ENCODE peak calls at places on chromosomes 1 and 21, in six cellular contexts. One of them, this sample, is unnamed.

GRCh38 chr1:228850141-228851100 is 115.1 kb downstream of the RHOU start:
- DNase-seq in GM23338: no peak
- DNase-seq in PC-3: no peak
- DNase-seq in upper lobe of right lung: no peak
- DNase-seq in upper lobe of left lung: no peak
- DNase-seq in ovary: no peak
- DNase-seq in this sample: no peak

GRCh38 chr1:67441183-67441582 is 11.0 kb upstream of the SERBP1 start:
- DNase-seq in GM23338: no peak
- DNase-seq in PC-3: peak
- DNase-seq in upper lobe of right lung: no peak
- DNase-seq in upper lobe of left lung: peak
- DNase-seq in ovary: peak
- DNase-seq in this sample: peak

GRCh38 chr1:30882678-30883388 is 25.7 kb downstream of the SDC3 start:
- DNase-seq in GM23338: no peak
- DNase-seq in PC-3: no peak
- DNase-seq in upper lobe of right lung: no peak
- DNase-seq in upper lobe of left lung: no peak
- DNase-seq in ovary: no peak
- DNase-seq in this sample: no peak

GRCh38 chr1:30904962-30905335 is 3.6 kb downstream of the SDC3 start:
- DNase-seq in GM23338: no peak
- DNase-seq in PC-3: no peak
- DNase-seq in upper lobe of right lung: no peak
- DNase-seq in upper lobe of left lung: no peak
- DNase-seq in ovary: no peak
- DNase-seq in this sample: no peak

GRCh38 chr1:81550753-81551152 is 250.0 kb upstream of the ADGRL2 start:
- DNase-seq in GM23338: peak
- DNase-seq in PC-3: peak
- DNase-seq in upper lobe of right lung: no peak
- DNase-seq in upper lobe of left lung: no peak
- DNase-seq in ovary: no peak
- DNase-seq in this sample: no peak

GRCh38 chr1:15328785-15329480 is 80.8 kb upstream of the EFHD2 start:
- DNase-seq in GM23338: no peak
- DNase-seq in PC-3: no peak
- DNase-seq in upper lobe of right lung: no peak
- DNase-seq in upper lobe of left lung: peak
- DNase-seq in ovary: peak
- DNase-seq in this sample: peak

GRCh38 chr1:1117469-1117831 is 1.6 kb upstream of the C1orf159 start:
- DNase-seq in GM23338: no peak
- DNase-seq in PC-3: no peak
- DNase-seq in upper lobe of right lung: peak
- DNase-seq in upper lobe of left lung: no peak
- DNase-seq in ovary: no peak
- DNase-seq in this sample: no peak

GRCh38 chr21:28936721-28937120 is 56.0 kb downstream of the LTN1 start:
- DNase-seq in GM23338: no peak
- DNase-seq in PC-3: no peak
- DNase-seq in upper lobe of right lung: no peak
- DNase-seq in upper lobe of left lung: no peak
- DNase-seq in ovary: no peak
- DNase-seq in this sample: no peak

GRCh38 chr1:21828075-21828474 is 16.0 kb downstream of the LDLRAD2 start:
- DNase-seq in GM23338: no peak
- DNase-seq in PC-3: no peak
- DNase-seq in upper lobe of right lung: no peak
- DNase-seq in upper lobe of left lung: no peak
- DNase-seq in ovary: no peak
- DNase-seq in this sample: no peak

GRCh38 chr1:57748696-57749095 is 324.8 kb upstream of the DAB1 start:
- DNase-seq in GM23338: no peak
- DNase-seq in PC-3: no peak
- DNase-seq in upper lobe of right lung: no peak
- DNase-seq in upper lobe of left lung: no peak
- DNase-seq in ovary: no peak
- DNase-seq in this sample: no peak

GRCh38 chr1:157948547-157949152 is 44.8 kb upstream of the KIRREL1 start:
- DNase-seq in GM23338: peak
- DNase-seq in PC-3: peak
- DNase-seq in upper lobe of right lung: no peak
- DNase-seq in upper lobe of left lung: no peak
- DNase-seq in ovary: no peak
- DNase-seq in this sample: no peak
- TF ChIP-seq CTCF in GM23338: peak
- TF ChIP-seq CTCF in PC-3: peak
- TF ChIP-seq CTCF in upper lobe of right lung: peak
- TF ChIP-seq CTCF in upper lobe of left lung: no peak
- TF ChIP-seq CTCF in ovary: no peak
- TF ChIP-seq CTCF in this sample: peak

DNA sequence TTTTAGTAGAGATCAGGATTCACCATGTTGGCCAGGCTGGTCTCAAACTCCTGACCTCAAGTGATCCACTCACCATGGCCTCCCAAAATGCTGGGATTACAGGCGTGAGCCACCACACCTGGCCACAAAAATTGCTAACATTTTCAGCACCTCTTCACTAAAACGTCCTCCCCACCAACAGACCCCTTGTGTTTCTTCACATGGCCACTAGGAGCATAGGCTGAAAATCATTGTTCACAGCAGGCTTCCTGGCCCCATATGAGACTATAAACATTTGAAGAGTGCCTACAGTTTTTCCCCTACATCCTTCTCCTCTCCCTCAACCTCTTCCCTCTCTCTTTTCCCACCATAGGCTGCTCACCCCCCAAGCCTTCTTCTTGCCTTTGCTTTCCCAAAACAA is 28.0 kb upstream of the SFPQ start:
- DNase-seq in GM23338: peak
- DNase-seq in PC-3: peak
- DNase-seq in upper lobe of right lung: no peak
- DNase-seq in upper lobe of left lung: no peak
- DNase-seq in ovary: no peak
- DNase-seq in this sample: peak
- TF ChIP-seq CTCF in GM23338: peak
- TF ChIP-seq CTCF in PC-3: peak
- TF ChIP-seq CTCF in upper lobe of right lung: peak
- TF ChIP-seq CTCF in upper lobe of left lung: peak
- TF ChIP-seq CTCF in ovary: no peak
- TF ChIP-seq CTCF in this sample: peak

GRCh38 chr1:6444377-6444776 is 19.8 kb downstream of the ESPN start:
- DNase-seq in GM23338: no peak
- DNase-seq in PC-3: no peak
- DNase-seq in upper lobe of right lung: no peak
- DNase-seq in upper lobe of left lung: no peak
- DNase-seq in ovary: no peak
- DNase-seq in this sample: no peak

GRCh38 chr1:6441586-6441985 is 17.0 kb downstream of the ESPN start:
- DNase-seq in GM23338: no peak
- DNase-seq in PC-3: no peak
- DNase-seq in upper lobe of right lung: no peak
- DNase-seq in upper lobe of left lung: no peak
- DNase-seq in ovary: no peak
- DNase-seq in this sample: no peak

GRCh38 chr1:6443339-6444115 is 19.0 kb downstream of the ESPN start:
- DNase-seq in GM23338: no peak
- DNase-seq in PC-3: no peak
- DNase-seq in upper lobe of right lung: no peak
- DNase-seq in upper lobe of left lung: no peak
- DNase-seq in ovary: no peak
- DNase-seq in this sample: no peak

GRCh38 chr1:6438047-6438525 is 13.5 kb downstream of the ESPN start:
- DNase-seq in GM23338: peak
- DNase-seq in PC-3: peak
- DNase-seq in upper lobe of right lung: no peak
- DNase-seq in upper lobe of left lung: peak
- DNase-seq in ovary: peak
- DNase-seq in this sample: no peak

DNA sequence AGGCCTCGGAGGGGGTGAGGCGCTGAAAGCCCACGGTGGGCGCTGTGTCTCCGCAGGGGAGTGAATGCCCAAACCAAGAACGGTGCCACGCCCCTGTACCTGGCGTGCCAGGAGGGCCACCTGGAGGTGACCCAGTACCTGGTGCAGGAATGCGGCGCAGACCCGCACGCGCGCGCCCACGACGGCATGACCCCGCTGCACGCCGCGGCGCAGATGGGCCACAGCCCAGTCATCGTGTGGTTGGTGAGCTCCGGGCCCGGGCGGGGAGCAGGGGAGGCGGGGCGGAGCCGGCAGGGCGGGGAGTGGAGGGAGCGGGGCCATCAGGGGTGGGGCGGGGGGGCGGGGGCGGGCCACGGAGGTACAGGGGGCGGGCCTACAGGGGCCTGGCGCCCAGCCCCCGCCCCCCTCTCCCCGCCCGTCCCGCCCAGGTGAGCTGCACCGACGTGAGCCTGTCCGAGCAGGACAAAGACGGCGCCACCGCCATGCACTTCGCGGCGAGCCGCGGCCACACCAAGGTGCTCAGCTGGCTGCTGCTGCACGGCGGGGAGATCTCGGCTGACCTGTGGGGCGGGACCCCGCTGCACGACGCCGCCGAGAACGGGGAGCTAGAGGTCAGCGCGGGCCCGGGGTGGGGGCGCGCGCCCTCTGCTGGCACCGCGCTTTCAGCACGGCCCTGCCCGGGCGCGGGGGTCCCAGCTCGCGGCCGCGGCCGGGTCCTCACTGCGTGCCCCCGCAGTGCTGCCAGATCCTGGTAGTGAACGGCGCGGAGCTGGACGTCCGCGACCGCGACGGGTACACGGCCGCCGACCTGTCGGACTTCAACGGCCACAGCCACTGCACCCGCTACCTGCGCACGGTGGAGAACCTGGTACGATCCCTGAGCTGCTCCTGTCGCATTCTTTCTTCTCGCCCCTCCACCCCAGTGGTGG is 15.9 kb downstream of the ESPN start:
- DNase-seq in GM23338: peak
- DNase-seq in PC-3: peak
- DNase-seq in upper lobe of right lung: peak
- DNase-seq in upper lobe of left lung: peak
- DNase-seq in ovary: no peak
- DNase-seq in this sample: no peak
- TF ChIP-seq CTCF in GM23338: peak
- TF ChIP-seq CTCF in PC-3: peak
- TF ChIP-seq CTCF in upper lobe of right lung: peak
- TF ChIP-seq CTCF in upper lobe of left lung: peak
- TF ChIP-seq CTCF in ovary: no peak
- TF ChIP-seq CTCF in this sample: no peak

DNA sequence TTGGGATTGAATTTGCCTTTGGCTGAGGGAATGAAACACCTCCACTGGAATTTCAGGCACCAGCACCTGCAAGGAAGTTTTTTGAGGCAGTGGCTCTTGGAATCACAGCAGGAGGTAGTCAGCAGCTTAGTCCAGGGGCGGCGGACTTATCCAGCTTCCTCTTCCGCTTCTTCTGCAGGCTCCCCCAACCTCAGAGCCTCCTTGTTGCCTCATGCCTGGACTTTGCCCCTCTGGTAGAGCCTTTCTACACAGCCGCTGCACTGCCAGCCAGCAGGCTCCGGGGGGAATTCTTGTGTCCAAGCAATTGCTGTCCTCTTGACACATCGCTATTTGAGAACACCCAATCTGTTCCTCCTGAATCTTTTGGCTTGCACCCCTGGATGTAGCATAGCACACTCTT is 4.4 kb upstream of the RHEX start:
- DNase-seq in GM23338: peak
- DNase-seq in PC-3: no peak
- DNase-seq in upper lobe of right lung: no peak
- DNase-seq in upper lobe of left lung: peak
- DNase-seq in ovary: no peak
- DNase-seq in this sample: no peak
- TF ChIP-seq CTCF in GM23338: no peak
- TF ChIP-seq CTCF in PC-3: no peak
- TF ChIP-seq CTCF in upper lobe of right lung: no peak
- TF ChIP-seq CTCF in upper lobe of left lung: no peak
- TF ChIP-seq CTCF in ovary: no peak
- TF ChIP-seq CTCF in this sample: no peak

GRCh38 chr21:33136898-33137502 is 67.1 kb downstream of the OLIG1 start:
- DNase-seq in GM23338: no peak
- DNase-seq in PC-3: no peak
- DNase-seq in upper lobe of right lung: no peak
- DNase-seq in upper lobe of left lung: no peak
- DNase-seq in ovary: no peak
- DNase-seq in this sample: no peak
- TF ChIP-seq CTCF in GM23338: no peak
- TF ChIP-seq CTCF in PC-3: no peak
- TF ChIP-seq CTCF in upper lobe of right lung: no peak
- TF ChIP-seq CTCF in upper lobe of left lung: no peak
- TF ChIP-seq CTCF in ovary: no peak
- TF ChIP-seq CTCF in this sample: no peak

DNA sequence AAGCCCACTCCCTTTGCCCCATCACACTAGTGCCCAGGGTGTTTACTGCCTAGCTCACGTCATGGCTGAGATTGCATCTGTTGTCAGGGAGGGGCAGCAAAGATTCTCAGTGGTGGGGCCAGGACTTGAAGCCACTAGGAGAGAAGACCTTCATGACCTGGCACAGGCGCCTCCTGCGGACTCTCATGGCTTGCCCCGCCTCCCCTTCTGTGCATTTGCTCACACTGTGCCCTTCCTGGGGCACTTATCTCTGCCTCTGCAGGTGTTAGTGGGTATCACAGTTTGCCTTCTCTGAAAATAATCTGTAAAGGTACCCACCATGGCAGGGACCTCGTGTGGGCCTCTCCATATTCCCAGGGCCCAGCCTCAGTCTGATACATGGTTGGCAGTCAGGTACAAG is 20.1 kb downstream of the PTPRU start:
- DNase-seq in GM23338: peak
- DNase-seq in PC-3: no peak
- DNase-seq in upper lobe of right lung: no peak
- DNase-seq in upper lobe of left lung: no peak
- DNase-seq in ovary: no peak
- DNase-seq in this sample: no peak
- TF ChIP-seq CTCF in GM23338: no peak
- TF ChIP-seq CTCF in PC-3: no peak
- TF ChIP-seq CTCF in upper lobe of right lung: no peak
- TF ChIP-seq CTCF in upper lobe of left lung: no peak
- TF ChIP-seq CTCF in ovary: no peak
- TF ChIP-seq CTCF in this sample: no peak

DNA sequence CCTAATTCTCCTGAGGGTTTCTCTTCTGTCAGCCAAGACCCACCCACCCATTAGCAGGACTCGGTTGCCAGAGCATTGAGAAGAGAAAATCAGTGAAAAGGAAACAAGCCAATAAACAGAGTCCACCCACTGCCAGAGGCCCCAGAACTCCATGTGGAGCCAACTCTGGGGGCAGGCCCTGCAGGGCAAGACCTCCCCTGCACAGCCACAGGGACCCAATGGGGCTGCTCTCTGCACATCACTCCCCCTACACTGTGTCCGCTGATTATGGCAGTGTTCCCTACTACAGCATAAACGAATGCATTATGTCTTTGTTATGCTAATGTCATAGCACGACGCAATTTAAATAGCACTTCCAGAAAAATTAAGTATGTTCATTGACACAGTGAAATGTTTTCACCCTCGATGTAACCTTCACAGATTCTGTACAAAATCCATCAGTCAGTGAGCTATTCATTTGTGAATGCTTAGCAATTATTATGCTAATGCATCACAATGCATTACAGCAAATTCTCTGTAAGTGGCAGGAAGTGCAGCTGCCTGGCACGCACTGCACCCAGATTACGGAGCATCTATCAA is 56.5 kb downstream of the GRIK3 start:
- DNase-seq in GM23338: no peak
- DNase-seq in PC-3: no peak
- DNase-seq in upper lobe of right lung: no peak
- DNase-seq in upper lobe of left lung: no peak
- DNase-seq in ovary: no peak
- DNase-seq in this sample: no peak
- TF ChIP-seq CTCF in GM23338: no peak
- TF ChIP-seq CTCF in PC-3: no peak
- TF ChIP-seq CTCF in upper lobe of right lung: no peak
- TF ChIP-seq CTCF in upper lobe of left lung: no peak
- TF ChIP-seq CTCF in ovary: no peak
- TF ChIP-seq CTCF in this sample: no peak

GRCh38 chr1:244447024-244447423 is 4.7 kb downstream of the ADSS2 start:
- DNase-seq in GM23338: no peak
- DNase-seq in PC-3: no peak
- DNase-seq in upper lobe of right lung: no peak
- DNase-seq in upper lobe of left lung: no peak
- DNase-seq in ovary: no peak
- DNase-seq in this sample: no peak
- TF ChIP-seq CTCF in GM23338: no peak
- TF ChIP-seq CTCF in PC-3: no peak
- TF ChIP-seq CTCF in upper lobe of right lung: no peak
- TF ChIP-seq CTCF in upper lobe of left lung: no peak
- TF ChIP-seq CTCF in ovary: no peak
- TF ChIP-seq CTCF in this sample: no peak